ENCODE peak calls at places on chromosome 1, in ten cellular contexts. M is kidney epithelial cell; D is GM12878; N is CD8-positive, alpha-beta T cell; J is fibroblast of lung; I is NB4; L is left ventricle myocardium inferior; U is heart left ventricle; C is H1; O is AG04450. G is an unnamed sample.

GRCh38 chr1:227778401-227778947 is 37.0 kb upstream of the PRSS38 start:
- DNase-seq in M (no peak), D (no peak), N (no peak), J (peak), I (no peak), L (no peak), U (no peak), C (no peak), O (no peak), G (no peak)

GRCh38 chr1:184810735-184811316 is 56.2 kb upstream of the EDEM3 start:
- DNase-seq in M (no peak), D (no peak), N (no peak), J (no peak), I (no peak), L (no peak), U (peak), C (no peak), O (no peak), G (no peak)

GRCh38 chr1:184210048-184210447 is 158.5 kb downstream of the TSEN15 start:
- DNase-seq in M (peak), D (no peak), N (no peak), J (peak), I (no peak), L (no peak), U (no peak), C (no peak), O (no peak), G (no peak)

GRCh38 chr1:227756172-227756959 is 21.1 kb downstream of the SNAP47 start:
- DNase-seq in M (no peak), D (no peak), N (no peak), J (peak), I (no peak), L (no peak), U (no peak), C (no peak), O (no peak), G (no peak)

GRCh38 chr1:75130865-75131592 is 3.2 kb upstream of the LHX8 start:
- DNase-seq in M (no peak), D (no peak), N (no peak), J (no peak), I (no peak), L (no peak), U (no peak), C (peak), O (no peak), G (no peak)

GRCh38 chr1:228039006-228039481 is 32.2 kb downstream of the WNT3A start:
- DNase-seq in M (no peak), D (no peak), N (no peak), J (no peak), I (no peak), L (no peak), U (no peak), C (peak), O (no peak), G (no peak)

GRCh38 chr1:14842891-14843290 is 244.4 kb downstream of the KAZN start:
- DNase-seq in M (no peak), D (no peak), N (no peak), J (peak), I (no peak), L (no peak), U (no peak), C (no peak), O (peak), G (no peak)

GRCh38 chr1:220696863-220697231 is 6.7 kb downstream of the C1orf115 start:
- DNase-seq in M (peak), D (no peak), N (no peak), J (peak), I (no peak), L (no peak), U (no peak), C (no peak), O (no peak), G (peak)

GRCh38 chr1:11272842-11273594 is at the start of gene UBIAD1:
- DNase-seq in M (peak), D (peak), N (peak), J (peak), I (peak), L (peak), U (peak), C (peak), O (peak), G (peak)

GRCh38 chr1:161115132-161115711 is 2.6 kb downstream of the PFDN2 start:
- DNase-seq in M (peak), D (no peak), N (no peak), J (peak), I (peak), L (no peak), U (no peak), C (no peak), O (peak), G (peak)

GRCh38 chr1:200660719-200661118 is 9.0 kb downstream of the DDX59 start:
- DNase-seq in M (no peak), D (no peak), N (no peak), J (no peak), I (no peak), L (peak), U (peak), C (no peak), O (no peak), G (peak)

GRCh38 chr1:154765970-154766369 is 104.1 kb downstream of the KCNN3 start:
- DNase-seq in M (no peak), D (no peak), N (no peak), J (peak), I (peak), L (no peak), U (no peak), C (no peak), O (no peak), G (peak)

GRCh38 chr1:70948618-70949017 is 99.0 kb downstream of the PTGER3 start:
- DNase-seq in M (no peak), D (no peak), N (no peak), J (no peak), I (peak), L (no peak), U (no peak), C (no peak), O (no peak), G (no peak)

GRCh38 chr1:196481616-196482015 is 126.6 kb downstream of the KCNT2 start:
- DNase-seq in M (no peak), D (no peak), N (no peak), J (peak), I (no peak), L (no peak), U (no peak), C (no peak), O (no peak), G (no peak)

GRCh38 chr1:212749924-212750535 is 41.5 kb downstream of the NSL1 start:
- DNase-seq in M (peak), D (peak), N (no peak), J (peak), I (peak), L (no peak), U (no peak), C (no peak), O (peak), G (peak)

GRCh38 chr1:156490401-156491032 is 10.1 kb downstream of the MEF2D start:
- DNase-seq in M (no peak), D (no peak), N (no peak), J (no peak), I (peak), L (peak), U (peak), C (peak), O (no peak), G (no peak)

GRCh38 chr1:16717174-16718108 is 22.9 kb upstream of the RNU1-4 start:
- DNase-seq in M (no peak), D (no peak), N (no peak), J (no peak), I (no peak), L (no peak), U (no peak), C (peak), O (no peak), G (no peak)

GRCh38 chr1:209335090-209335692 is 248.3 kb upstream of the CAMK1G start:
- DNase-seq in M (no peak), D (no peak), N (no peak), J (peak), I (peak), L (no peak), U (no peak), C (no peak), O (peak), G (peak)

GRCh38 chr1:92901699-92902405 is 59.4 kb downstream of the DIPK1A start:
- DNase-seq in M (no peak), D (no peak), N (no peak), J (peak), I (no peak), L (no peak), U (no peak), C (no peak), O (no peak), G (no peak)

DNA sequence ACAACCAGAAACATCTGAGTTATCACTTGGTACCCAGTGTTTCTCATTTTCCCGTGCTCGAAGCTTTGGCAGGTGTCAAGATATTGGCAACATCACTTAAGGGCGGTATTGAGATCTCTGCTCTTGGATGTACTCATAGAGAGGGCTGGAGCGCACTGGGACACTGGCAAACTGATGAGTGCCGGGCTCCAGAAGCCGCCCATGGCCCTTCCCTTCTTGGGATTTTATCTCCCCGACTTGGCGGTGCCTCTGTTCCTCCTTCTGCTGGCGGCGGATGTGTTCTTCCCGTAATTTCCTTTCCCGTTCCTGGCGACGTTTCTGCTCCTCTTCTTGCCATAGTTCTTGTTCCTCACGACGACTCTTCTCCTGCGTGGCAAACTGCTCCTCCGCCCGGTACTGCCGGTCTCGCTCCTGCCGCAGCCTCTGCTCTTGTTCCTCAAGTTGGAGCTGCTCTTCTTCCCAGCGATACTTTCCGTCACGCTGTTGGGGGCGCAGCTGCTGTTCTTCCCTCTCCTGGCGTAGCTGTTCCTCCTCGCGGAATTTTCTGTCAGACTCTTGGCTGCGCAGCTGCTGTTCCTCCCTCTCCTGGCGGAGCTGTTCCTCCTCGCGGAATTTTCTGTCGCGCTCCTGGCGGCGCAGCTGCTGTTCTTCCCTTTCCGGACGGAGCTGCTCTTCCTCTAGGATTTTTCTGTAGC is 7.8 kb downstream of the TCHH start:
- DNase-seq in M (no peak), D (no peak), N (no peak), J (no peak), I (no peak), L (no peak), U (no peak), C (peak), O (no peak), G (no peak)
- H3K4me3 ChIP-seq in M (peak), D (no peak), N (no peak), J (peak), I (no peak), L (peak), U (no peak), C (no peak), O (no peak), G (peak)

GRCh38 chr1:24112381-24113169 is 640 bp upstream of the MYOM3 start:
- DNase-seq in M (peak), D (no peak), N (peak), J (peak), I (peak), L (peak), U (peak), C (peak), O (peak), G (peak)
- TF ChIP-seq CTCF in M (peak), D (peak), N (no peak), J (peak), I (peak), L (peak), U (peak), C (peak), O (peak), G (peak)

GRCh38 chr1:180911640-180912161 is 996 bp upstream of the KIAA1614 start:
- DNase-seq in M (no peak), D (no peak), N (no peak), J (peak), I (no peak), L (no peak), U (no peak), C (no peak), O (no peak), G (peak)
- H3K4me3 ChIP-seq in M (peak), D (peak), N (no peak), J (peak), I (no peak), L (peak), U (peak), C (peak), O (peak), G (peak)

GRCh38 chr1:189619682-189620332 is 857.9 kb downstream of the BRINP3 start:
- DNase-seq in M (peak), D (no peak), N (no peak), J (peak), I (no peak), L (no peak), U (no peak), C (no peak), O (peak), G (peak)
- TF ChIP-seq CTCF in M (peak), D (no peak), N (no peak), J (no peak), I (no peak), L (no peak), U (no peak), C (no peak), O (no peak), G (no peak)

GRCh38 chr1:1846386-1846918 is 44.4 kb downstream of the GNB1 start:
- DNase-seq in M (no peak), D (no peak), N (no peak), J (no peak), I (no peak), L (no peak), U (no peak), C (no peak), O (no peak), G (no peak)

GRCh38 chr1:1839311-1839965 is 51.4 kb downstream of the GNB1 start:
- DNase-seq in M (no peak), D (no peak), N (no peak), J (no peak), I (no peak), L (no peak), U (no peak), C (no peak), O (no peak), G (no peak)

GRCh38 chr1:1836119-1836518 is 54.8 kb downstream of the GNB1 start:
- DNase-seq in M (no peak), D (no peak), N (no peak), J (no peak), I (no peak), L (no peak), U (no peak), C (no peak), O (no peak), G (no peak)

GRCh38 chr1:1842360-1843146 is 48.3 kb downstream of the GNB1 start:
- DNase-seq in M (no peak), D (no peak), N (no peak), J (no peak), I (no peak), L (no peak), U (no peak), C (no peak), O (no peak), G (no peak)

DNA sequence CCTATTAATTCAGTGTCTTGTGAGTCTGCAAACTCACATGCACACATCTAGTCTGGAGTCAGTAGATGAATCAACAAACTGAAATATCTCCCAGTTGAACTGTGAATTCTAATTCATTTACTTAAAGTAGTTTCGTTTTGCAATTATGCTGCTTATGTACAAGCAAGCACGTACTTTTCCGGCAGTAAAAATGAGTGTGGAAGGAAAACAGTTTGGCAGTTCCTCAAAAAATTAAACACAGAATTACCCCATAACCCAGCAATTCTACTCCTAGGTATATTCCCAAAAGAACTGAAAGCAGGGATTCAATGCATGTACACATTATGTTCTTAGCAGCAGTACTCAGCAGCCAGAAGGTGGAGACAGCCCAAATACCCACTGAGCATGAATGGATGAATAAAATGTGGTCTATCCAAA is 49.3 kb downstream of the GNB1 start:
- DNase-seq in M (no peak), D (no peak), N (no peak), J (peak), I (no peak), L (no peak), U (no peak), C (no peak), O (no peak), G (peak)
- H3K4me3 ChIP-seq in M (no peak), D (peak), N (no peak), J (peak), I (no peak), L (peak), U (no peak), C (no peak), O (no peak), G (no peak)

GRCh38 chr1:168585937-168586336 is 9.5 kb downstream of the XCL1 start:
- DNase-seq in M (no peak), D (no peak), N (no peak), J (no peak), I (no peak), L (no peak), U (no peak), C (no peak), O (no peak), G (no peak)
- TF ChIP-seq CTCF in M (no peak), D (no peak), N (no peak), J (no peak), I (no peak), L (no peak), U (no peak), C (no peak), O (no peak), G (no peak)

DNA sequence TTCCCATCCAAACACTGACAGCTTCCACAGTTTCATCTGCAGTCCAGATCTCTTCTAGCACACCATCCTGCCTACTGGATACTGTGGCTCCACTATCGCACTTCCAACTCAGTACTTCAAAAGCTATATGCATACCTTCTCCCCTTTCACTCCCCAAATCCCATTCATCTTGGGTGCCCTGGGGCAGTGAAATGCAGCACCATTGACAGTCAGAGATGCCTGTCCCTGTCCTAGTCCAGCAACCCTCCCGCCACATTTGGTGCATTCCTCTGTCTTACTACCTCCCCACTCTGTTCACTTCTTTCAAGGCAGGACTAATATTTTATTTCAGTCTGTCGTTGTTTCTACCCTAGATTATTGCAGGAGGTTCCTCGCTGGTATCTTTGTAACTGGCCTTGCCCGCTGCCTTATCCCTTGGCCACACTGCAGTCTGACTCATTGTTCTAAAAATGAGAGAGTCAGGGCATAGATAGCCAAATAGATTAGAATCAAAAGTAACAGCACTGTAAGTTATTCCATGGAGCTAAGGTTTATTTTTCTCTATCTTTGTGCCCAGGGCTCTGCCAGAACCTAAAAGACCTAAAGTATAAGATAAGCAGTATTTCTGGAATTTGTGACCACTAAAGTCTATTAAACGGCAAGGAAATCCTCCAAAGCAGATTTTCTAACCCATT is 96.7 kb downstream of the ESRRG start:
- DNase-seq in M (no peak), D (no peak), N (no peak), J (no peak), I (no peak), L (no peak), U (no peak), C (no peak), O (no peak), G (no peak)
- H3K4me3 ChIP-seq in M (no peak), D (no peak), N (no peak), J (no peak), I (no peak), L (peak), U (no peak), C (no peak), O (no peak), G (no peak)

DNA sequence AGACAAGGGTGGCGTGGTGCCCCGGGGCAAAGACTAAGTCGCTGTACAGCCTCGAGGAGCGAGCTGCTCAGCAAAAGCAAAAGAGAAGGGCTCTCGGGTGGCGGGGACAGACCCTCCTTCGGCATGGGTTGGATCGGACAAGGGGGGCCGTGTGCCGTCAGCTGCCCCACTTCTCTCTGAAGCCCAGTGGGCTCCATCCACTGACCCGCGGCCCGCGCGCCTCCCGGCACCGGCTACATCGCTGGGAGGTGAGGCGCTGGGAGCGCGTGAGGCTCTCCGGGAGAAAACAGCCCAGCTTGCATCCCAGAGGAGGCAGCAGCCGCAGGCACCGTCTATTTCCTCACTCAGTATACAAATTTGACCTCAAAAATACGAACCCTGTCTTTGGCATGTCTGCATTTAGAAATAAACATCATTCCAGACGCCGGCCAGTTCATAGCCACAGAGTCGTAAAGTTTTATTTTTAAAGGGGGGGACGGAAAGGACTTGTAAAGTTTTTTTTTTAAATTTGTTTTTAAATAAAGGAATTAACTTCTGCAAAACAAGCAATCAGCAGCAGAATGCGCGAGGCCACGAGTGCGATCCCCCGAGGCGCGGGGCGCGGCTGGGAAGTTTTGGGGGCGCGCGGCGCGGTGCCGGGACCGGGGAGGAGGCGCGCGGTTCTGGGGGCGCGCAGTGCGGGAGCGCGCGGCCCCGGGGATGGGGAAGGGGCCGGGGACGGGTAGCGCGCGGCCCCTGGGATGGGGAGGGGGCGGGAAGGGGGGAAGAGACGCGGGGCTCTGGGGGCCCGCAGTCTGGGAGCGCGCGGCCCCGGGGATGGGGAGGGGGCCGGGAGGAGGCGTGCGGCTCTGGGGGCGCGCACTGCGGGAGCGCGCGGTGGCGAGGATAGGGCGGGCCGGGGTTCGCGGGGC is 637 bp upstream of the GPR137B start:
- DNase-seq in M (no peak), D (no peak), N (peak), J (peak), I (peak), L (no peak), U (no peak), C (peak), O (no peak), G (peak)
- TF ChIP-seq CTCF in M (no peak), D (no peak), N (no peak), J (no peak), I (no peak), L (no peak), U (no peak), C (no peak), O (no peak), G (no peak)

DNA sequence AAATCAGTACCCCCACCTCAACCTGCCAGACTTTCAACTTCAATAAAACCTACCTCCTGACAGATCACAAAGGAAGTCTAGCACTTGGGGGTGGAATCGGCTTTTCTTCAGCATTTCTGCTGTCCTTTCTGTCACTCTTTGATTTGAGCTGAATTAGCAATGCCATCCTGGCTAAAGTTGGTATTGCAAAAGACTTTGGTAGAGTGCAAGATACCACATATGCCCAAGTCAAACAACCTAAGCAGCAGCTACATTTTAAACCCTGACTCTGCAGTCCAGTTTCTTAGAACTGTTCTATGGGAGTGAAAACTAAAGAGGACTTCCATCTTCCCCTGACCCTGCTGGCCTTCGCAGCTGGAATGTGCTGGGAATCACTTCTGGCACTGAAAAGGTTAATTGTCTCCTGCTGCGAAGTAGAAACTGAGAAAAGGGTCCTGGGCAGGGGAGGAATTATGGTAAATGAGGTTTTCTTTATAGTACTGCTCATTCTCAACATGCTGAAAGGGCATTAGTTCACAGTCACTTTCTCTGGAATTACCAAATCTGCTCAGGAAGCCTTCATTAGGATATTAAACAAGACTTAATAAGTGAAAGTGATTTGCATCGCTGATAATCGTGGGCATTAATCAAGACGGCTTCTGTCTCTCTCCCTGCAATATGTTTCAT is 126.2 kb upstream of the SMYD2 start:
- DNase-seq in M (no peak), D (no peak), N (no peak), J (no peak), I (no peak), L (no peak), U (no peak), C (no peak), O (no peak), G (no peak)
- H3K4me3 ChIP-seq in M (no peak), D (no peak), N (no peak), J (no peak), I (no peak), L (no peak), U (no peak), C (no peak), O (no peak), G (no peak)

G was measured in cardiac fibroblast.